ENCODE peak calls at places on chromosomes 13 and 19, in ten cellular contexts. One of them, this sample, is unnamed.

GRCh38 chr19:43532571-43532961 is 422 bp upstream of the ZNF575 start:
- DNase-seq in uterus: no peak
- DNase-seq in cardiac muscle cell: no peak
- DNase-seq in A549: peak; percentile 79
- DNase-seq in mammary epithelial cell: no peak
- DNase-seq in dorsolateral prefrontal cortex: no peak
- DNase-seq in ovary: peak; percentile 69
- DNase-seq in CD4-positive, alpha-beta memory T cell: no peak
- DNase-seq in WERI-Rb-1: peak; percentile 49
- DNase-seq in spleen: peak; percentile 87
- DNase-seq in this sample: no peak

GRCh38 chr19:15265849-15266248 is 33.6 kb upstream of the EPHX3 start:
- DNase-seq in uterus: peak; percentile 95
- DNase-seq in cardiac muscle cell: no peak
- DNase-seq in A549: no peak
- DNase-seq in mammary epithelial cell: peak; percentile 48
- DNase-seq in dorsolateral prefrontal cortex: peak; percentile 73
- DNase-seq in ovary: peak; percentile 99
- DNase-seq in CD4-positive, alpha-beta memory T cell: no peak
- DNase-seq in WERI-Rb-1: no peak
- DNase-seq in spleen: peak; percentile 83
- DNase-seq in this sample: no peak

GRCh38 chr19:40337594-40337993 is 10.6 kb downstream of the C19orf47 start:
- DNase-seq in uterus: no peak
- DNase-seq in cardiac muscle cell: no peak
- DNase-seq in A549: no peak
- DNase-seq in mammary epithelial cell: no peak
- DNase-seq in dorsolateral prefrontal cortex: no peak
- DNase-seq in ovary: no peak
- DNase-seq in CD4-positive, alpha-beta memory T cell: no peak
- DNase-seq in WERI-Rb-1: no peak
- DNase-seq in spleen: peak; percentile 25
- DNase-seq in this sample: no peak

GRCh38 chr19:56573914-56574313 is 6.6 kb downstream of the ZNF470 start:
- DNase-seq in uterus: no peak
- DNase-seq in cardiac muscle cell: no peak
- DNase-seq in A549: no peak
- DNase-seq in mammary epithelial cell: no peak
- DNase-seq in dorsolateral prefrontal cortex: no peak
- DNase-seq in ovary: no peak
- DNase-seq in CD4-positive, alpha-beta memory T cell: no peak
- DNase-seq in WERI-Rb-1: no peak
- DNase-seq in spleen: no peak
- DNase-seq in this sample: no peak

GRCh38 chr13:49711218-49711863 is 20.1 kb upstream of the EBPL start:
- DNase-seq in uterus: no peak
- DNase-seq in cardiac muscle cell: no peak
- DNase-seq in A549: no peak
- DNase-seq in mammary epithelial cell: peak; percentile 44
- DNase-seq in dorsolateral prefrontal cortex: no peak
- DNase-seq in ovary: no peak
- DNase-seq in CD4-positive, alpha-beta memory T cell: no peak
- DNase-seq in WERI-Rb-1: no peak
- DNase-seq in spleen: no peak
- DNase-seq in this sample: no peak

GRCh38 chr13:27176772-27177171 is 5.2 kb upstream of the USP12 start:
- DNase-seq in uterus: no peak
- DNase-seq in cardiac muscle cell: no peak
- DNase-seq in A549: no peak
- DNase-seq in mammary epithelial cell: no peak
- DNase-seq in dorsolateral prefrontal cortex: no peak
- DNase-seq in ovary: no peak
- DNase-seq in CD4-positive, alpha-beta memory T cell: no peak
- DNase-seq in WERI-Rb-1: no peak
- DNase-seq in spleen: no peak
- DNase-seq in this sample: no peak

GRCh38 chr13:105847532-105848295 is 687.7 kb downstream of the EFNB2 start:
- DNase-seq in uterus: no peak
- DNase-seq in cardiac muscle cell: no peak
- DNase-seq in A549: no peak
- DNase-seq in mammary epithelial cell: no peak
- DNase-seq in dorsolateral prefrontal cortex: peak; percentile 50
- DNase-seq in ovary: no peak
- DNase-seq in CD4-positive, alpha-beta memory T cell: no peak
- DNase-seq in WERI-Rb-1: no peak
- DNase-seq in spleen: no peak
- DNase-seq in this sample: no peak

GRCh38 chr13:59846845-59847620 is 316.7 kb downstream of the DIAPH3 start:
- DNase-seq in uterus: no peak
- DNase-seq in cardiac muscle cell: no peak
- DNase-seq in A549: no peak
- DNase-seq in mammary epithelial cell: no peak
- DNase-seq in dorsolateral prefrontal cortex: no peak
- DNase-seq in ovary: no peak
- DNase-seq in CD4-positive, alpha-beta memory T cell: no peak
- DNase-seq in WERI-Rb-1: no peak
- DNase-seq in spleen: no peak
- DNase-seq in this sample: no peak

GRCh38 chr19:1363599-1363998 is 20.1 kb upstream of the NDUFS7 start:
- DNase-seq in uterus: no peak
- DNase-seq in cardiac muscle cell: no peak
- DNase-seq in A549: no peak
- DNase-seq in mammary epithelial cell: no peak
- DNase-seq in dorsolateral prefrontal cortex: no peak
- DNase-seq in ovary: no peak
- DNase-seq in CD4-positive, alpha-beta memory T cell: peak; percentile 44
- DNase-seq in WERI-Rb-1: no peak
- DNase-seq in spleen: no peak
- DNase-seq in this sample: no peak

GRCh38 chr19:18845961-18846360 is 14.2 kb downstream of the UPF1 start:
- DNase-seq in uterus: no peak
- DNase-seq in cardiac muscle cell: no peak
- DNase-seq in A549: no peak
- DNase-seq in mammary epithelial cell: no peak
- DNase-seq in dorsolateral prefrontal cortex: no peak
- DNase-seq in ovary: no peak
- DNase-seq in CD4-positive, alpha-beta memory T cell: no peak
- DNase-seq in WERI-Rb-1: no peak
- DNase-seq in spleen: peak; percentile 63
- DNase-seq in this sample: no peak

GRCh38 chr13:113808058-113808834 is 49.2 kb downstream of the TMEM255B start:
- DNase-seq in uterus: no peak
- DNase-seq in cardiac muscle cell: no peak
- DNase-seq in A549: no peak
- DNase-seq in mammary epithelial cell: no peak
- DNase-seq in dorsolateral prefrontal cortex: no peak
- DNase-seq in ovary: no peak
- DNase-seq in CD4-positive, alpha-beta memory T cell: no peak
- DNase-seq in WERI-Rb-1: no peak
- DNase-seq in spleen: no peak
- DNase-seq in this sample: no peak

GRCh38 chr13:77784531-77784930 is 87.0 kb downstream of the SLAIN1 start:
- DNase-seq in uterus: no peak
- DNase-seq in cardiac muscle cell: no peak
- DNase-seq in A549: no peak
- DNase-seq in mammary epithelial cell: no peak
- DNase-seq in dorsolateral prefrontal cortex: no peak
- DNase-seq in ovary: no peak
- DNase-seq in CD4-positive, alpha-beta memory T cell: no peak
- DNase-seq in WERI-Rb-1: no peak
- DNase-seq in spleen: no peak
- DNase-seq in this sample: no peak

DNA sequence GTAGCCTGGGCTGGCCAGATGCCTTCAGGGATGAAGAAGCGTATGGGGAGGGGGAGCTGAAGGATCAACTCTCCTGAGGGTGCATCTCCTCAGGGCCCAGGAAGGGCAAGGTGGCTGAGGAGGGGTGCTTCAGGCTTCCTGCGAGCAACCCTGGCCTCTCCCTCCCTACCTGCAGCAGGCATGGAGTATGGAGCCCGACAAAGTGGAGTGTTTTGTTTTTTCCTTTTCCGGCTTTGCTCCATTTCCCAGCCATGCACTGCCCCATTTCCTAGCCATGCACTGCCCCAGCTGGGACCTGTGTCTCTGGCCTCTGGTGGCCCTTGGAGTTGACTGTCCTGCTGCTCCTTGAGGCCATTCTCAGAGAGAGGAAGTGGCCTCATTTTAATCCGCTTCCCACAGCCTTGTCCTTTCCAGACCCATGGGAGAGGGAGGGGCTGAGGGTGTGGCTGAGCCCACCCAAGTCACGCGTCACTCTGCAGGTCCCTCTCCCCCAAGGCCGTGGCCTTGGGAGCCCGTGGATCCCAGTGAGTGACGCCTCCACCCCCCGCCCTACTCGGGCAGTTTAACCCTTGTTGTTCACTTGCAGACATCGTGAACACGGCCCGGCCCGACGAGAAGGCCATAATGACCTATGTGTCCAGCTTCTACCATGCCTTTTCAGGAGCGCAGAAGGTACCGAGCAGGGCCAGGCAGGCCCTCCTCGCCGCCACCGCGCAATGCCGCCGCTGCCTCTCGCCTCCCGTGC is 34.4 kb downstream of the CAPN12 start:
- DNase-seq in uterus: no peak
- DNase-seq in cardiac muscle cell: no peak
- DNase-seq in A549: no peak
- DNase-seq in mammary epithelial cell: no peak
- DNase-seq in dorsolateral prefrontal cortex: no peak
- DNase-seq in ovary: no peak
- DNase-seq in CD4-positive, alpha-beta memory T cell: no peak
- DNase-seq in WERI-Rb-1: peak; percentile 47
- DNase-seq in spleen: peak; percentile 88
- DNase-seq in this sample: no peak
- H3K27ac ChIP-seq in uterus: peak overlapping the region; percentile 78
- H3K27ac ChIP-seq in cardiac muscle cell: peak overlapping the region; percentile 73
- H3K27ac ChIP-seq in A549: no peak overlapping the region
- H3K27ac ChIP-seq in mammary epithelial cell: no peak overlapping the region
- H3K27ac ChIP-seq in dorsolateral prefrontal cortex: peak overlapping the region; percentile 96
- H3K27ac ChIP-seq in ovary: peak overlapping the region; percentile 3
- H3K27ac ChIP-seq in CD4-positive, alpha-beta memory T cell: no peak overlapping the region
- H3K27ac ChIP-seq in WERI-Rb-1: peak overlapping the region; percentile 39
- H3K27ac ChIP-seq in spleen: peak overlapping the region; percentile 63
- H3K27ac ChIP-seq in this sample: peak overlapping the region; percentile 82

GRCh38 chr19:5958074-5958850 is 19.7 kb downstream of the RANBP3 start:
- DNase-seq in uterus: no peak
- DNase-seq in cardiac muscle cell: no peak
- DNase-seq in A549: no peak
- DNase-seq in mammary epithelial cell: no peak
- DNase-seq in dorsolateral prefrontal cortex: no peak
- DNase-seq in ovary: no peak
- DNase-seq in CD4-positive, alpha-beta memory T cell: no peak
- DNase-seq in WERI-Rb-1: no peak
- DNase-seq in spleen: no peak
- DNase-seq in this sample: no peak

GRCh38 chr19:5959260-5960004 is 18.5 kb downstream of the RANBP3 start:
- DNase-seq in uterus: no peak
- DNase-seq in cardiac muscle cell: no peak
- DNase-seq in A549: no peak
- DNase-seq in mammary epithelial cell: no peak
- DNase-seq in dorsolateral prefrontal cortex: no peak
- DNase-seq in ovary: no peak
- DNase-seq in CD4-positive, alpha-beta memory T cell: no peak
- DNase-seq in WERI-Rb-1: no peak
- DNase-seq in spleen: no peak
- DNase-seq in this sample: no peak

GRCh38 chr19:5961969-5962945 is 15.7 kb downstream of the RANBP3 start:
- DNase-seq in uterus: no peak
- DNase-seq in cardiac muscle cell: peak; percentile 42
- DNase-seq in A549: no peak
- DNase-seq in mammary epithelial cell: no peak
- DNase-seq in dorsolateral prefrontal cortex: no peak
- DNase-seq in ovary: no peak
- DNase-seq in CD4-positive, alpha-beta memory T cell: peak; percentile 90
- DNase-seq in WERI-Rb-1: no peak
- DNase-seq in spleen: peak; percentile 87
- DNase-seq in this sample: no peak

GRCh38 chr19:5958851-5959122 is 19.2 kb downstream of the RANBP3 start:
- DNase-seq in uterus: no peak
- DNase-seq in cardiac muscle cell: no peak
- DNase-seq in A549: no peak
- DNase-seq in mammary epithelial cell: no peak
- DNase-seq in dorsolateral prefrontal cortex: no peak
- DNase-seq in ovary: no peak
- DNase-seq in CD4-positive, alpha-beta memory T cell: no peak
- DNase-seq in WERI-Rb-1: no peak
- DNase-seq in spleen: no peak
- DNase-seq in this sample: no peak

GRCh38 chr19:5960005-5961001 is 17.6 kb downstream of the RANBP3 start:
- DNase-seq in uterus: no peak
- DNase-seq in cardiac muscle cell: peak; percentile 89
- DNase-seq in A549: no peak
- DNase-seq in mammary epithelial cell: no peak
- DNase-seq in dorsolateral prefrontal cortex: peak; percentile 47
- DNase-seq in ovary: no peak
- DNase-seq in CD4-positive, alpha-beta memory T cell: no peak
- DNase-seq in WERI-Rb-1: no peak
- DNase-seq in spleen: no peak
- DNase-seq in this sample: no peak
- H3K27ac ChIP-seq in uterus: no peak overlapping the region
- H3K27ac ChIP-seq in cardiac muscle cell: peak overlapping the region; percentile 82
- H3K27ac ChIP-seq in A549: no peak overlapping the region
- H3K27ac ChIP-seq in mammary epithelial cell: no peak overlapping the region
- H3K27ac ChIP-seq in dorsolateral prefrontal cortex: peak overlapping the region; percentile 63
- H3K27ac ChIP-seq in ovary: no peak overlapping the region
- H3K27ac ChIP-seq in CD4-positive, alpha-beta memory T cell: peak overlapping the region; percentile 78
- H3K27ac ChIP-seq in WERI-Rb-1: no peak overlapping the region
- H3K27ac ChIP-seq in spleen: peak overlapping the region; percentile 51
- H3K27ac ChIP-seq in this sample: no peak overlapping the region

GRCh38 chr19:30273184-30273583 is 99.0 kb upstream of the ZNF536 start:
- DNase-seq in uterus: no peak
- DNase-seq in cardiac muscle cell: no peak
- DNase-seq in A549: no peak
- DNase-seq in mammary epithelial cell: no peak
- DNase-seq in dorsolateral prefrontal cortex: no peak
- DNase-seq in ovary: no peak
- DNase-seq in CD4-positive, alpha-beta memory T cell: no peak
- DNase-seq in WERI-Rb-1: no peak
- DNase-seq in spleen: no peak
- DNase-seq in this sample: no peak
- H3K27ac ChIP-seq in uterus: no peak overlapping the region
- H3K27ac ChIP-seq in cardiac muscle cell: no peak overlapping the region
- H3K27ac ChIP-seq in A549: no peak overlapping the region
- H3K27ac ChIP-seq in mammary epithelial cell: no peak overlapping the region
- H3K27ac ChIP-seq in dorsolateral prefrontal cortex: no peak overlapping the region
- H3K27ac ChIP-seq in ovary: no peak overlapping the region
- H3K27ac ChIP-seq in CD4-positive, alpha-beta memory T cell: no peak overlapping the region
- H3K27ac ChIP-seq in WERI-Rb-1: no peak overlapping the region
- H3K27ac ChIP-seq in spleen: no peak overlapping the region
- H3K27ac ChIP-seq in this sample: no peak overlapping the region

DNA sequence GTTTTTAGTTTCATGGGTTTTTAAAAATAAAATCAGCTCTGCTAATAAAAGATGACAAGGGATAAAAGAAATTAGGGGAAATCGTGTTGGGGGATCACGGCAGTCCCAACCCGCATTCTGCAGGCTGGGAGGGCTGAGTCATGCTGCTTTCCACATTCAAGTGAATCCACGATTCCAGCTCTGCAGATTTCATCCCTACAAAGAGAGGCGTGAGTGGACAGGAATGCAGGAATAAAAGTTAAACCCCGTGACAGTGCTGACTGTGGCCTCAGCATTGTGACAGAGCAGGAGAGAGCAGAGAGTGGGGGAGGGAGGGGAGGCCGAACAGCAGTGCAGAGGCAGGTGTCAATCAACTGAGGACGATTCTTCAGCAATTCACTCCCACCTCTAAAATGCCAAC is 66.5 kb upstream of the RAP2A start:
- DNase-seq in uterus: peak; percentile 50
- DNase-seq in cardiac muscle cell: no peak
- DNase-seq in A549: no peak
- DNase-seq in mammary epithelial cell: no peak
- DNase-seq in dorsolateral prefrontal cortex: no peak
- DNase-seq in ovary: no peak
- DNase-seq in CD4-positive, alpha-beta memory T cell: no peak
- DNase-seq in WERI-Rb-1: no peak
- DNase-seq in spleen: no peak
- DNase-seq in this sample: no peak
- H3K27ac ChIP-seq in uterus: peak overlapping the region; percentile 50
- H3K27ac ChIP-seq in cardiac muscle cell: peak overlapping the region; percentile 33
- H3K27ac ChIP-seq in A549: no peak overlapping the region
- H3K27ac ChIP-seq in mammary epithelial cell: no peak overlapping the region
- H3K27ac ChIP-seq in dorsolateral prefrontal cortex: peak overlapping the region; percentile 83
- H3K27ac ChIP-seq in ovary: no peak overlapping the region
- H3K27ac ChIP-seq in CD4-positive, alpha-beta memory T cell: no peak overlapping the region
- H3K27ac ChIP-seq in WERI-Rb-1: no peak overlapping the region
- H3K27ac ChIP-seq in spleen: peak overlapping the region; percentile 9
- H3K27ac ChIP-seq in this sample: no peak overlapping the region

This sample was measured in esophagus squamous epithelium.